ENCODE peak calls at places on chromosomes 11 and 22, in four cellular contexts. One of them, this sample, is unnamed.

GRCh38 chr22:37425800-37426531 is 1.3 kb downstream of the ELFN2 start:
- DNase-seq in tibial nerve: no peak
- DNase-seq in fibroblast of lung: peak; percentile 31
- DNase-seq in psoas muscle: no peak
- DNase-seq in this sample: no peak

GRCh38 chr11:76806608-76807205 is 23.6 kb downstream of the TSKU start:
- DNase-seq in tibial nerve: no peak
- DNase-seq in fibroblast of lung: no peak
- DNase-seq in psoas muscle: no peak
- DNase-seq in this sample: no peak

GRCh38 chr22:39906207-39906606 is 5.3 kb downstream of the GRAP2 start:
- DNase-seq in tibial nerve: no peak
- DNase-seq in fibroblast of lung: no peak
- DNase-seq in psoas muscle: no peak
- DNase-seq in this sample: no peak

GRCh38 chr11:63999349-64000025 is 13.2 kb downstream of the OTUB1 start:
- DNase-seq in tibial nerve: no peak
- DNase-seq in fibroblast of lung: peak; percentile 28
- DNase-seq in psoas muscle: peak; percentile 54
- DNase-seq in this sample: peak; percentile 95

GRCh38 chr11:33773399-33774355 is 643 bp downstream of the FBXO3 start:
- DNase-seq in tibial nerve: no peak
- DNase-seq in fibroblast of lung: no peak
- DNase-seq in psoas muscle: peak; percentile 23
- DNase-seq in this sample: no peak

GRCh38 chr11:77038825-77039326 is 4.7 kb downstream of the B3GNT6 start:
- DNase-seq in tibial nerve: no peak
- DNase-seq in fibroblast of lung: no peak
- DNase-seq in psoas muscle: no peak
- DNase-seq in this sample: no peak

GRCh38 chr11:1855886-1856265 is 3.0 kb downstream of the LSP1 start:
- DNase-seq in tibial nerve: no peak
- DNase-seq in fibroblast of lung: no peak
- DNase-seq in psoas muscle: no peak
- DNase-seq in this sample: no peak

GRCh38 chr22:32477608-32478007 is 3.0 kb downstream of the FBXO7 start:
- DNase-seq in tibial nerve: no peak
- DNase-seq in fibroblast of lung: no peak
- DNase-seq in psoas muscle: no peak
- DNase-seq in this sample: no peak

GRCh38 chr22:39664485-39665200 is 94.1 kb downstream of the CACNA1I start:
- DNase-seq in tibial nerve: no peak
- DNase-seq in fibroblast of lung: no peak
- DNase-seq in psoas muscle: no peak
- DNase-seq in this sample: no peak

GRCh38 chr11:1017269-1018005 is 19.1 kb downstream of the MUC6 start:
- DNase-seq in tibial nerve: no peak
- DNase-seq in fibroblast of lung: no peak
- DNase-seq in psoas muscle: no peak
- DNase-seq in this sample: peak; percentile 89

GRCh38 chr22:46079093-46079860 is 71.0 kb upstream of the PPARA start:
- DNase-seq in tibial nerve: peak; percentile 13
- DNase-seq in fibroblast of lung: no peak
- DNase-seq in psoas muscle: peak; percentile 22
- DNase-seq in this sample: peak; percentile 51

GRCh38 chr11:120546312-120547205 is 35.0 kb downstream of the GRIK4 start:
- DNase-seq in tibial nerve: no peak
- DNase-seq in fibroblast of lung: peak; percentile 97
- DNase-seq in psoas muscle: peak; percentile 65
- DNase-seq in this sample: peak; percentile 86

GRCh38 chr22:25380141-25380747 is 160.8 kb downstream of the CRYBB2 start:
- DNase-seq in tibial nerve: no peak
- DNase-seq in fibroblast of lung: no peak
- DNase-seq in psoas muscle: no peak
- DNase-seq in this sample: no peak

GRCh38 chr22:44663256-44663999 is 38.6 kb upstream of the PRR5 start:
- DNase-seq in tibial nerve: no peak
- DNase-seq in fibroblast of lung: no peak
- DNase-seq in psoas muscle: no peak
- DNase-seq in this sample: no peak

GRCh38 chr22:26707581-26707980 is 50.2 kb downstream of the MIAT start:
- DNase-seq in tibial nerve: no peak
- DNase-seq in fibroblast of lung: no peak
- DNase-seq in psoas muscle: no peak
- DNase-seq in this sample: no peak

DNA sequence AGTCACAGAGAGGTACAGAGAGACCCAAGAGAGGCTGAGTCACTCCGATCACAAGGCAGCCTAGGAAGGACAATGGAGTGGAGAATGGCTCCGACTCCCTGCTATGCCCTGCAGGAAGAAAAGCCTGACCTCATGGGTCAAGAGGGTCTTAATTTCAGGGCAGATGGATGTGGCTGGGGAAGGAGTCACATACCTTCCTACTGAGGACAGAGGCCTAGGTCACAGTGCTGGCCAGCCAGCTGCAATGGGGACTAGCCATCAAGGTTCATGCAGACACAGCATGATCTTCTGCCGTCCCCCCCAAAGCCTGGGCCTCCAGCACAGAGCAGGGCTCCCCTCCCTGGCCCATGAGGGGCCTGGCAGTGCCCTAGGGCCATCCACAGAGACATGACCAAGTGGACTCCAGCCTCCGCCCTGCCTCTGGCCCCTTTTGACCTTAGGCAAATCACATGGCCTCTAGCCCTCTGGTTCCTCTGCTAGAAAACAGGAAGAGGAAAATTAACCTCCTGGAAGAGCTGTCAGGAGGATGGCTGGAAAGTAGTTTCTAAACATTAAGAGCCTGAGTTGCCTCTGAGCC is 1.8 kb downstream of the ARRB1 start:
- DNase-seq in tibial nerve: no peak
- DNase-seq in fibroblast of lung: no peak
- DNase-seq in psoas muscle: peak; percentile 37
- DNase-seq in this sample: no peak
- TF ChIP-seq CTCF in tibial nerve: no peak
- TF ChIP-seq CTCF in fibroblast of lung: no peak
- TF ChIP-seq CTCF in psoas muscle: no peak
- TF ChIP-seq CTCF in this sample: no peak

GRCh38 chr11:95790933-95791247 is 592 bp downstream of the CEP57 start:
- DNase-seq in tibial nerve: peak; percentile 55
- DNase-seq in fibroblast of lung: peak; percentile 58
- DNase-seq in psoas muscle: no peak
- DNase-seq in this sample: peak; percentile 65
- H3K4me1 ChIP-seq in tibial nerve: peaks cover 25% of the 10 kb centered on the region
- H3K4me1 ChIP-seq in fibroblast of lung: peaks cover 2% of the 10 kb centered on the region
- H3K4me1 ChIP-seq in psoas muscle: peaks cover 20% of the 10 kb centered on the region
- H3K4me1 ChIP-seq in this sample: peaks cover 7% of the 10 kb centered on the region

GRCh38 chr22:35135165-35135564 is 69.2 kb downstream of the ISX start:
- DNase-seq in tibial nerve: no peak
- DNase-seq in fibroblast of lung: no peak
- DNase-seq in psoas muscle: no peak
- DNase-seq in this sample: no peak
- H3K4me3 ChIP-seq in tibial nerve: no peak overlapping the region
- H3K4me3 ChIP-seq in fibroblast of lung: no peak overlapping the region
- H3K4me3 ChIP-seq in psoas muscle: no peak overlapping the region
- H3K4me3 ChIP-seq in this sample: no peak overlapping the region

GRCh38 chr22:42079319-42080251 is at the start of gene SMDT1:
- DNase-seq in tibial nerve: peak; percentile 98
- DNase-seq in fibroblast of lung: peak; percentile 99
- DNase-seq in psoas muscle: peak; percentile 100
- DNase-seq in this sample: peak; percentile 97
- TF ChIP-seq CTCF in tibial nerve: no peak
- TF ChIP-seq CTCF in fibroblast of lung: no peak
- TF ChIP-seq CTCF in psoas muscle: no peak
- TF ChIP-seq CTCF in this sample: no peak

GRCh38 chr22:19879996-19880785 is 25.5 kb upstream of the GNB1L start:
- DNase-seq in tibial nerve: peak; percentile 10
- DNase-seq in fibroblast of lung: no peak
- DNase-seq in psoas muscle: peak; percentile 10
- DNase-seq in this sample: peak; percentile 63

GRCh38 chr22:19877626-19878339 is 23.1 kb upstream of the GNB1L start:
- DNase-seq in tibial nerve: peak; percentile 6
- DNase-seq in fibroblast of lung: peak; percentile 32
- DNase-seq in psoas muscle: no peak
- DNase-seq in this sample: no peak

GRCh38 chr22:19878461-19879247 is 24.0 kb upstream of the GNB1L start:
- DNase-seq in tibial nerve: peak; percentile 11
- DNase-seq in fibroblast of lung: peak; percentile 59
- DNase-seq in psoas muscle: peak; percentile 8
- DNase-seq in this sample: peak; percentile 54

GRCh38 chr22:19879651-19879995 is 24.9 kb upstream of the GNB1L start:
- DNase-seq in tibial nerve: peak; percentile 3
- DNase-seq in fibroblast of lung: no peak
- DNase-seq in psoas muscle: peak; percentile 12
- DNase-seq in this sample: peak; percentile 42

GRCh38 chr22:19879248-19879575 is 24.5 kb upstream of the GNB1L start:
- DNase-seq in tibial nerve: no peak
- DNase-seq in fibroblast of lung: no peak
- DNase-seq in psoas muscle: no peak
- DNase-seq in this sample: peak; percentile 47
- H3K4me1 ChIP-seq in tibial nerve: peaks cover 13% of the 10 kb centered on the region
- H3K4me1 ChIP-seq in fibroblast of lung: peaks cover 44% of the 10 kb centered on the region
- H3K4me1 ChIP-seq in psoas muscle: no peaks in the 10 kb centered on the region
- H3K4me1 ChIP-seq in this sample: peaks cover 42% of the 10 kb centered on the region

This sample was measured in RWPE2.